ENCODE peak calls at places on chromosomes 13 and 19, in seven cellular contexts. C, S, A, H, J, L and I are unnamed samples.

GRCh38 chr13:70723732-70724131 is 615.5 kb upstream of the KLHL1 start:
- ATAC-seq in C (no peak), H (no peak), L (no peak), S (no peak), A (no peak), J (no peak), I (no peak)

GRCh38 chr19:13757805-13758772 is 6.2 kb upstream of the MRI1 start:
- ATAC-seq in C (no peak), A (no peak), S (no peak), H (no peak), J (no peak), L (no peak), I (no peak)

GRCh38 chr13:68923995-68924394 is 1183.6 kb upstream of the ATXN8OS start:
- ATAC-seq in S (no peak), A (no peak), C (no peak), L (no peak), J (no peak), H (no peak), I (no peak)

GRCh38 chr19:13010038-13010991 is 15.0 kb downstream of the NFIX start:
- ATAC-seq in S (peak; percentile 70), C (no peak), L (no peak), J (no peak), A (peak; percentile 64), H (no peak), I (no peak)

GRCh38 chr13:45850020-45850613 is 1.4 kb downstream of the SIAH3 start:
- ATAC-seq in S (no peak), H (no peak), J (no peak), C (no peak), A (no peak), L (no peak), I (no peak)

GRCh38 chr13:80862466-80862865 is 521.5 kb upstream of the SPRY2 start:
- ATAC-seq in J (no peak), L (no peak), H (no peak), C (no peak), A (no peak), S (no peak), I (no peak)

GRCh38 chr19:336067-336614 is 8.5 kb downstream of the MIER2 start:
- ATAC-seq in C (no peak), A (peak; percentile 33), S (no peak), J (no peak), H (no peak), L (no peak), I (no peak)

GRCh38 chr19:15286688-15287355 is 45.5 kb downstream of the BRD4 start:
- ATAC-seq in L (no peak), C (no peak), J (no peak), S (no peak), H (no peak), A (no peak), I (no peak)

GRCh38 chr13:29535663-29536655 is 59.5 kb downstream of the SLC7A1 start:
- ATAC-seq in L (no peak), C (no peak), H (no peak), J (no peak), A (no peak), S (no peak), I (no peak)

GRCh38 chr19:3818918-3819317 is 32.7 kb upstream of the MATK start:
- ATAC-seq in S (no peak), H (no peak), A (no peak), L (no peak), J (no peak), C (no peak), I (no peak)